ENCODE peak calls at places on chromosomes 4 and X, in six cellular contexts. E is suprapubic skin, M is OCI-LY7, F is GM12878, H is GM23248, I is tibial nerve. B is an unnamed sample.

GRCh38 chr4:3829954-3830773 is 64.0 kb downstream of the ADRA2C start:
- DNase-seq in E (no peak), M (no peak), F (no peak), H (no peak), I (no peak), B (no peak)

GRCh38 chrX:102746134-102746584 is 25.6 kb downstream of the GPRASP3 start:
- DNase-seq in E (peak; percentile 74), M (no peak), F (no peak), H (peak; percentile 67), I (no peak), B (no peak)

GRCh38 chrX:37302569-37302968 is 46.6 kb upstream of the PRRG1 start:
- DNase-seq in E (no peak), M (no peak), F (no peak), H (peak; percentile 35), I (peak; percentile 5), B (no peak)

GRCh38 chr4:113623274-113623894 is 138.2 kb downstream of the CAMK2D start:
- DNase-seq in E (no peak), M (no peak), F (no peak), H (peak; percentile 45), I (no peak), B (no peak)

GRCh38 chr4:85760521-85760920 is 285.6 kb downstream of the ARHGAP24 start:
- DNase-seq in E (no peak), M (no peak), F (no peak), H (no peak), I (no peak), B (no peak)

GRCh38 chr4:38582445-38582844 is 81.6 kb upstream of the KLF3 start:
- DNase-seq in E (no peak), M (no peak), F (no peak), H (no peak), I (no peak), B (no peak)

GRCh38 chrX:107323786-107324492 is 117.5 kb downstream of the DNAAF6 start:
- DNase-seq in E (no peak), M (no peak), F (no peak), H (no peak), I (no peak), B (no peak)

GRCh38 chr4:144350706-144351105 is 210.2 kb upstream of the GYPA start:
- DNase-seq in E (no peak), M (no peak), F (no peak), H (no peak), I (no peak), B (no peak)

GRCh38 chrX:39736219-39737211 is 361.2 kb downstream of the BCOR start:
- DNase-seq in E (peak; percentile 83), M (no peak), F (no peak), H (peak; percentile 92), I (peak; percentile 61), B (no peak)

GRCh38 chr4:11628093-11628725 is 199.5 kb upstream of the HS3ST1 start:
- DNase-seq in E (no peak), M (no peak), F (no peak), H (no peak), I (no peak), B (no peak)

GRCh38 chr4:5784960-5785611 is 74.1 kb downstream of the EVC start:
- DNase-seq in E (peak; percentile 18), M (no peak), F (no peak), H (no peak), I (peak; percentile 16), B (no peak)

GRCh38 chr4:5782829-5783476 is 72.0 kb downstream of the EVC start:
- DNase-seq in E (peak; percentile 16), M (no peak), F (no peak), H (no peak), I (no peak), B (no peak)

GRCh38 chr4:5784021-5784420 is 73.0 kb downstream of the EVC start:
- DNase-seq in E (peak; percentile 11), M (no peak), F (no peak), H (no peak), I (no peak), B (no peak)

GRCh38 chr4:5780831-5781480 is 70.0 kb downstream of the EVC start:
- DNase-seq in E (peak; percentile 28), M (no peak), F (no peak), H (peak; percentile 46), I (no peak), B (no peak)

DNA sequence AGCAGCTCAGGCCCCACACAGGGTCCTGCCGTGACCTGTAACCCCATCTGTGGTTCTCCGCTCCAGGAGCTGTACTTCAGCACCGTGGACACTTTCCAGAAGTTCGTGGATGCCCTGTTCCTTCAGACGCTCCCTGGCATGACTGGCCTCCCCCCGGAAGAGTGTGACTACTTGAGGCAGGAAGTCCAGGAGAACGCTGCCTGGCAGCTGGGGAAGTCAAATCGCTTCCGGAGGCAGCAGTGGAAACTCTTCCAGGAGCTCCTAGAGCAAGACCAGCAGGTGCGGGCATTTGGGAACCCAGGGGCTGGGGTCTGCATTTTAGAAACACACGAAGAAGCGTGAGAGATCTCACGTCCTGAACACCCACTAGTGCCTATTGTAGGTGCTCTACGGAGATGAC is 72.5 kb downstream of the EVC start:
- DNase-seq in E (peak; percentile 69), M (no peak), F (no peak), H (no peak), I (no peak), B (no peak)
- H3K36me3 ChIP-seq in E (peaks cover 31% of the 10 kb centered on the region), M (no peaks in the 10 kb centered on the region), F (peaks cover 2% of the 10 kb centered on the region), H (peaks cover 5% of the 10 kb centered on the region), I (no peaks in the 10 kb centered on the region), B (peaks cover 28% of the 10 kb centered on the region)

GRCh38 chr4:145890689-145891088 is 47.9 kb downstream of the ZNF827 start:
- DNase-seq in E (no peak), M (no peak), F (no peak), H (no peak), I (no peak), B (no peak)
- H3K36me3 ChIP-seq in E (peaks cover 4% of the 10 kb centered on the region), M (peaks cover 74% of the 10 kb centered on the region), F (peaks cover 11% of the 10 kb centered on the region), H (peaks cover 5% of the 10 kb centered on the region), I (no peaks in the 10 kb centered on the region), B (peaks cover 40% of the 10 kb centered on the region)

DNA sequence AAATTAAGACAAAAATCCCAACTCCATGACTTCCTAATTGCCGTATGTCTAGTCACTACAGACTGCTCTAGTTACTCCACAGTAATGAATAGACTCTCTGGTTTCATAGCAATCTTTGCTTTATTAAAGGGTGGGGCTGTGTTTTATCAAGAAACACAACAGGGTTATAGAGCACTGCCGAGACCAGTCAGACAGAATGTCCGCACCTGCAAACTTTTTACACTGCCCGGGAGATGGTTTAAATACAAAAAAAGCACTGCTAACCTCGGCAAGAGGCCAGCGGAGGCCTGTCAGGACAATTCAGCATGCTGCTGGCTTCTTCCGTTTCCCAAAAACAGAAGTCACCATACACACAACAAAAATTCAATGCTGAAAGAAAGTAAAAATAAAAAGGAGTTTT is 67.4 kb downstream of the IRF2 start:
- DNase-seq in E (no peak), M (peak; percentile 21), F (no peak), H (no peak), I (peak; percentile 43), B (no peak)
- H3K36me3 ChIP-seq in E (peaks cover 54% of the 10 kb centered on the region), M (peaks cover 65% of the 10 kb centered on the region), F (peaks cover 9% of the 10 kb centered on the region), H (peaks cover 22% of the 10 kb centered on the region), I (peaks cover 9% of the 10 kb centered on the region), B (peaks cover 10% of the 10 kb centered on the region)

GRCh38 chr4:110296892-110297291 is 98.5 kb upstream of the ELOVL6 start:
- DNase-seq in E (no peak), M (no peak), F (peak; percentile 38), H (no peak), I (no peak), B (no peak)
- H3K36me3 ChIP-seq in E (no peaks in the 10 kb centered on the region), M (no peaks in the 10 kb centered on the region), F (no peaks in the 10 kb centered on the region), H (no peaks in the 10 kb centered on the region), I (no peaks in the 10 kb centered on the region), B (no peaks in the 10 kb centered on the region)

DNA sequence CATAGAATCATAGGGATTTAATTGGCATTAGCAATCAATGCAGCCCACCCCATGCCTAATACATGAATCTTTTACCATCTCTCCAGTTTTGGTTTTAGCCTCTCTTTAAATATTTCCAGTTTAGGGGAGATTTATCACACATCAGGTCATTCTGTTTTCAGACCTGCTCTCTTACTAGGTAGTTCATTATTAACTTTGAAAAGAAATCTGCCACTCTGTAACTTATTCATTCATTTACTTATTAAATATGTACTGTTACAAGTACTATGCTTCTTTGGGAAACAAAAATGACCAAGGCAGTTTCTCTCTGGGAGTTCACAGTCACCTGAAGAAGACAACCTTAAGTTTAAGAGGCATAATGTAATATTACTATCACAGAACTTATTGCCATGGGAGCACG is 62.1 kb downstream of the USO1 start:
- DNase-seq in E (no peak), M (no peak), F (no peak), H (no peak), I (no peak), B (no peak)
- H3K36me3 ChIP-seq in E (peaks cover 73% of the 10 kb centered on the region), M (peaks cover 73% of the 10 kb centered on the region), F (no peaks in the 10 kb centered on the region), H (peaks cover 73% of the 10 kb centered on the region), I (peaks cover 2% of the 10 kb centered on the region), B (peaks cover 57% of the 10 kb centered on the region)

GRCh38 chr4:768995-769394 is 56.9 kb downstream of the CPLX1 start:
- DNase-seq in E (no peak), M (no peak), F (no peak), H (no peak), I (no peak), B (no peak)
- H3K36me3 ChIP-seq in E (peaks cover 74% of the 10 kb centered on the region), M (peaks cover 88% of the 10 kb centered on the region), F (peaks cover 22% of the 10 kb centered on the region), H (peaks cover 14% of the 10 kb centered on the region), I (peaks cover 5% of the 10 kb centered on the region), B (peaks cover 80% of the 10 kb centered on the region)

B was measured in NT2/D1.